ENCODE peak calls at places on chromosomes 7 and 10, in four cellular contexts. Z is Kasumi-1, F is Caki2, K is T-helper 22 cell. I is an unnamed sample.

GRCh38 chr10:124703778-124704427 is 40.3 kb downstream of the FAM53B start:
- DNase-seq in Z (no peak), F (no peak), K (no peak), I (no peak)

GRCh38 chr7:139574618-139575337 is 51.3 kb downstream of the CLEC2L start:
- DNase-seq in Z (no peak), F (no peak), K (no peak), I (no peak)

GRCh38 chr10:87660484-87661133 is 931 bp downstream of the PAPSS2 start:
- DNase-seq in Z (no peak), F (peak; percentile 41), K (no peak), I (no peak)

GRCh38 chr10:12448729-12449391 is 99.5 kb downstream of the CAMK1D start:
- DNase-seq in Z (peak; percentile 87), F (peak; percentile 91), K (peak; percentile 75), I (peak; percentile 70)

GRCh38 chr7:37234928-37235327 is 213.7 kb downstream of the ELMO1 start:
- DNase-seq in Z (peak; percentile 30), F (no peak), K (no peak), I (no peak)

GRCh38 chr10:86316274-86316835 is 50.2 kb downstream of the GRID1 start:
- DNase-seq in Z (no peak), F (no peak), K (no peak), I (no peak)

GRCh38 chr10:124142960-124143359 is 49.6 kb upstream of the CHST15 start:
- DNase-seq in Z (peak; percentile 75), F (no peak), K (no peak), I (no peak)

GRCh38 chr10:121426307-121426706 is 171.9 kb downstream of the FGFR2 start:
- DNase-seq in Z (no peak), F (no peak), K (no peak), I (no peak)

GRCh38 chr7:66626236-66626957 is 2.3 kb upstream of the KCTD7 start:
- DNase-seq in Z (no peak), F (no peak), K (no peak), I (no peak)

GRCh38 chr7:118572604-118573003 is 348.1 kb downstream of the ANKRD7 start:
- DNase-seq in Z (no peak), F (no peak), K (no peak), I (no peak)

GRCh38 chr7:64313740-64314491 is at the start of gene ZNF736:
- DNase-seq in Z (peak; percentile 98), F (peak; percentile 91), K (peak; percentile 76), I (peak; percentile 80)

GRCh38 chr10:28768227-28768626 is 90.9 kb downstream of the BAMBI start:
- DNase-seq in Z (no peak), F (no peak), K (no peak), I (no peak)

GRCh38 chr7:127588019-127588696 is at the start of gene ARF5:
- DNase-seq in Z (peak; percentile 56), F (peak; percentile 41), K (peak; percentile 77), I (peak; percentile 87)

GRCh38 chr7:77685219-77685618 is 11.0 kb upstream of the RSBN1L start:
- DNase-seq in Z (no peak), F (no peak), K (no peak), I (no peak)

I was measured in activated effector memory CD4-positive, alpha-beta T cell treated with Interleukin-2 at 50 U/mL for 16 hours.